ENCODE peak calls at places on chromosomes 4 and X, in four cellular contexts. M is body of pancreas, Z is H54, Y is IMR-90. D is an unnamed sample.

GRCh38 chr4:111453216-111453615 is 692.0 kb upstream of the FAM241A start:
- DNase-seq in Z (no peak), Y (no peak), M (no peak), D (no peak)

GRCh38 chrX:49930046-49930445 is 7.7 kb downstream of the CLCN5 start:
- DNase-seq in Y (peak; percentile 34), M (no peak), Z (no peak), D (no peak)

GRCh38 chr4:3186609-3187008 is 62.4 kb upstream of the MSANTD1 start:
- DNase-seq in Y (no peak), Z (no peak), M (no peak), D (no peak)

GRCh38 chr4:188145626-188146025 is 6.4 kb downstream of the TRIML1 start:
- DNase-seq in Z (peak; percentile 11), M (no peak), Y (peak; percentile 21), D (no peak)

GRCh38 chr4:183377491-183377890 is 55.3 kb upstream of the CLDN24 start:
- DNase-seq in Z (no peak), M (no peak), Y (no peak), D (no peak)

GRCh38 chr4:141636077-141636770 is at the start of gene IL15:
- DNase-seq in M (peak; percentile 80), Z (peak; percentile 41), Y (peak; percentile 58), D (peak; percentile 58)

GRCh38 chr4:176547005-176547404 is 227.2 kb downstream of the SPCS3 start:
- DNase-seq in Y (peak; percentile 92), Z (no peak), M (no peak), D (no peak)

GRCh38 chrX:45368705-45369104 is 168.0 kb upstream of the DIPK2B start:
- DNase-seq in Y (no peak), M (no peak), Z (no peak), D (no peak)

GRCh38 chr4:184748251-184748652 is 14.4 kb upstream of the CENPU start:
- DNase-seq in M (peak; percentile 62), Y (no peak), Z (no peak), D (peak; percentile 75)

GRCh38 chrX:26918633-26919032 is 544.5 kb downstream of the PPP4R3C start:
- DNase-seq in Z (no peak), Y (no peak), M (peak; percentile 2), D (no peak)

GRCh38 chr4:40201898-40202297 is 5.1 kb downstream of the RHOH start:
- DNase-seq in Z (no peak), Y (no peak), M (no peak), D (no peak)

GRCh38 chr4:183011213-183011907 is 87.7 kb upstream of the WWC2 start:
- DNase-seq in Z (no peak), Y (peak; percentile 65), M (no peak), D (no peak)

GRCh38 chrX:132631579-132632232 is 142.9 kb upstream of the MBNL3 start:
- DNase-seq in Y (peak; percentile 40), Z (no peak), M (no peak), D (no peak)

GRCh38 chr4:38461342-38461741 is 202.7 kb upstream of the KLF3 start:
- DNase-seq in M (no peak), Y (no peak), Z (no peak), D (no peak)

GRCh38 chr4:42048394-42048793 is 58.1 kb downstream of the SLC30A9 start:
- DNase-seq in M (no peak), Y (peak; percentile 94), Z (peak; percentile 8), D (peak; percentile 32)

GRCh38 chrX:78452356-78452755 is 124.9 kb upstream of the CYSLTR1 start:
- DNase-seq in Z (no peak), Y (no peak), M (no peak), D (no peak)

GRCh38 chr4:115657991-115658390 is 544.6 kb upstream of the NDST4 start:
- DNase-seq in M (no peak), Y (no peak), Z (no peak), D (no peak)

GRCh38 chr4:156575430-156576073 is 396.0 kb downstream of the PDGFC start:
- DNase-seq in M (no peak), Z (no peak), Y (no peak), D (no peak)

GRCh38 chr4:2322801-2323200 is 60.9 kb upstream of the MXD4 start:
- DNase-seq in Z (no peak), Y (peak; percentile 50), M (no peak), D (no peak)

GRCh38 chrX:87391742-87392141 is 125.9 kb upstream of the KLHL4 start:
- DNase-seq in Z (no peak), M (no peak), Y (no peak), D (no peak)

GRCh38 chrX:23822397-23822796 is 39.4 kb downstream of the SAT1 start:
- DNase-seq in Y (peak; percentile 57), M (no peak), Z (no peak), D (peak; percentile 35)

GRCh38 chr4:183348136-183348535 is 25.9 kb upstream of the CLDN24 start:
- DNase-seq in Z (no peak), Y (no peak), M (no peak), D (no peak)

GRCh38 chrX:66717926-66718325 is 79.0 kb upstream of the EDA2R start:
- DNase-seq in Z (no peak), M (no peak), Y (no peak), D (no peak)

GRCh38 chrX:48956728-48957414 is 536 bp downstream of the OTUD5 start:
- DNase-seq in Y (no peak), M (peak; percentile 27), Z (no peak), D (peak; percentile 3)

GRCh38 chr4:54090804-54091623 is 8.9 kb upstream of the GSX2 start:
- DNase-seq in Z (no peak), M (peak; percentile 33), Y (peak; percentile 33), D (peak; percentile 14)

GRCh38 chr4:111512081-111512774 is 633.0 kb upstream of the FAM241A start:
- DNase-seq in Y (peak; percentile 95), M (no peak), Z (no peak), D (no peak)

GRCh38 chrX:42678133-42678532 is 99.8 kb downstream of the PPP1R2C start:
- DNase-seq in Z (no peak), Y (no peak), M (peak; percentile 30), D (no peak)

GRCh38 chr4:57191523-57192034 is 81.4 kb upstream of the IGFBP7 start:
- DNase-seq in Z (no peak), Y (no peak), M (peak; percentile 8), D (peak; percentile 40)

GRCh38 chr4:95265814-95266740 is 282.7 kb downstream of the UNC5C start:
- DNase-seq in Z (no peak), M (no peak), Y (no peak), D (no peak)

GRCh38 chrX:132184871-132185270 is 34.4 kb downstream of the RAP2C start:
- DNase-seq in Y (no peak), Z (no peak), M (no peak), D (no peak)

GRCh38 chrX:13283968-13284914 is 35.6 kb downstream of the ATXN3L start:
- DNase-seq in Z (no peak), M (no peak), Y (peak; percentile 78), D (no peak)

GRCh38 chr4:85102606-85103005 is 136.1 kb upstream of the WDFY3 start:
- DNase-seq in Y (no peak), Z (no peak), M (no peak), D (no peak)

GRCh38 chrX:51420610-51421009 is 75.8 kb downstream of the NUDT11 start:
- DNase-seq in Z (no peak), Y (peak; percentile 45), M (peak; percentile 13), D (peak; percentile 17)

GRCh38 chr4:140189846-140190245 is 35.9 kb upstream of the MAML3 start:
- DNase-seq in Y (no peak), M (no peak), Z (no peak), D (no peak)
- TF ChIP-seq POLR2A in Y (no peak), M (no peak), Z (no peak), D (no peak)

DNA sequence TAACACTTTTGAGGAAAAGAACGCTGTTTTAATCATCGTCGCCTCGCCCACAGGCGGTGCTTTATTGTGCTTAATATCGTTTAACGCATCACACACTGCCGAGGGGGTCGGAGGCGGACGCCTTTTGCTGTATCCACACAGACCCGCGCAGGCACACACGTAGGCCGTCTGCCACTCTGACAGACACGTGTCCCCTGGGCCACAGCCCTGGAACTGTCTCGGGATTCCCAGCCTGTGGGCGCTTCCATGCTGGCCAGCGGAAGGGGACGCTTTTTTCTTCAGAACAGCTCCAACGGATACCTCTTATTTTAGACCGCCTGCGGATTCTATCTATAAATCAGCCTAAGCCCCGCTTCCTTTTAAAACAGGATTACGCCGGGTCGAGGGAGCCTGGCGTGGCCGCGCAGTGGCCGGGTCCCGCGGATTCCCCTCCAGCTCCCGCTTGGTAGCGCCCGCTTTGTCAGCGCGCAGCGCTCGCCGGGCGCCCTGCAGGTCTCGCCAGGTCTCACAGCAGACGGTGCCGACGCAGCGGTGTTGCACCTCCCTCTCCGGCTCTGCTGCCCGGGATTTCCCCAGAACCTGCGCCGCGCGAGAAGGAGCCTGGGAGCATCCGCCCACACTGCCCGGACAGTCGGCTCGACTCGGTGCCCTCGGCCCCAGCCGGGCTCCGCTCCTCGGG is at the start of gene NOCT:
- DNase-seq in Z (peak; percentile 56), Y (peak; percentile 94), M (peak; percentile 94), D (peak; percentile 89)
- TF ChIP-seq POLR2A in Z (peak; percentile 99), Y (peak; percentile 98), M (peak; percentile 97), D (peak; percentile 85)

DNA sequence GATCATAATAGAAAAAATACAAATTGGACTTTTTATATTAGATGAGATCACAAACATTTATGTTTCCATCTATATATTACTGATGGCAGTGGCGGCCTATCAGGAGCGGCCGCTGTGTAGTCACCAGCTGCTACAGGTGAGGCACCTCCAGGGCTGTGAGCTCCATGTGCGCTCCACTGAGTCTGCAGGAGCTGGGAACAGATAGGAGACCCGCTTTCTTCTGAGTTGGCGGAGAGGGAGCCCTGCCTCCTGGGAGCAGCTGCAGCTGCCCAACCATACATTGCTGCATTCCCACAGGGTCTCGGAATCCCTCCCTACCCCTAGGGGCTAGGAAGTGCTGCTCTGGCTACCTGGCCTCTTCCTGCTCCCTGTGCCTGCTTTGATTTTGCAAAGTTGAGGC is 812.9 kb downstream of the PDHA2 start:
- DNase-seq in M (no peak), Y (no peak), Z (no peak), D (no peak)
- TF ChIP-seq POLR2A in M (no peak), Y (no peak), Z (no peak), D (no peak)

GRCh38 chr4:73099143-73099542 is 29.6 kb upstream of the COX18 start:
- DNase-seq in M (no peak), Y (no peak), Z (no peak), D (no peak)
- TF ChIP-seq POLR2A in M (no peak), Y (no peak), Z (no peak), D (no peak)